ENCODE peak calls at places on chromosomes 6 and 20, in nine cellular contexts. E, Y, R, I, L, T, O, D and S are unnamed samples.

GRCh38 chr20:56003966-56004365 is 1.4 kb downstream of the CBLN4 start:
- DNase-seq in E (no peak), Y (no peak), R (peak; percentile 22), I (no peak), L (peak; percentile 10), T (peak; percentile 13), O (no peak), D (no peak), S (no peak)

GRCh38 chr6:1756472-1757129 is 146.9 kb downstream of the FOXC1 start:
- DNase-seq in E (no peak), Y (no peak), R (no peak), I (no peak), L (no peak), T (no peak), O (no peak), D (no peak), S (no peak)

GRCh38 chr20:62536731-62537401 is 61.1 kb upstream of the GATA5 start:
- DNase-seq in E (no peak), Y (peak; percentile 48), R (no peak), I (no peak), L (no peak), T (no peak), O (no peak), D (no peak), S (no peak)

GRCh38 chr20:7770578-7770977 is 169.7 kb downstream of the HAO1 start:
- DNase-seq in E (no peak), Y (no peak), R (no peak), I (no peak), L (no peak), T (no peak), O (no peak), D (peak; percentile 36), S (no peak)

GRCh38 chr20:62214067-62214466 is 6.0 kb downstream of the HRH3 start:
- DNase-seq in E (no peak), Y (no peak), R (no peak), I (no peak), L (no peak), T (no peak), O (no peak), D (no peak), S (no peak)

GRCh38 chr20:41692479-41693135 is 74.4 kb upstream of the CHD6 start:
- DNase-seq in E (peak; percentile 65), Y (peak; percentile 85), R (peak; percentile 86), I (peak; percentile 73), L (peak; percentile 94), T (peak; percentile 85), O (peak; percentile 83), D (peak; percentile 67), S (peak; percentile 68)

GRCh38 chr20:60381643-60382400 is 423.6 kb downstream of the CDH26 start:
- DNase-seq in E (no peak), Y (no peak), R (no peak), I (no peak), L (no peak), T (no peak), O (no peak), D (no peak), S (no peak)

GRCh38 chr6:39688494-39688893 is 36.7 kb downstream of the KIF6 start:
- DNase-seq in E (no peak), Y (no peak), R (no peak), I (no peak), L (no peak), T (no peak), O (no peak), D (no peak), S (no peak)

DNA sequence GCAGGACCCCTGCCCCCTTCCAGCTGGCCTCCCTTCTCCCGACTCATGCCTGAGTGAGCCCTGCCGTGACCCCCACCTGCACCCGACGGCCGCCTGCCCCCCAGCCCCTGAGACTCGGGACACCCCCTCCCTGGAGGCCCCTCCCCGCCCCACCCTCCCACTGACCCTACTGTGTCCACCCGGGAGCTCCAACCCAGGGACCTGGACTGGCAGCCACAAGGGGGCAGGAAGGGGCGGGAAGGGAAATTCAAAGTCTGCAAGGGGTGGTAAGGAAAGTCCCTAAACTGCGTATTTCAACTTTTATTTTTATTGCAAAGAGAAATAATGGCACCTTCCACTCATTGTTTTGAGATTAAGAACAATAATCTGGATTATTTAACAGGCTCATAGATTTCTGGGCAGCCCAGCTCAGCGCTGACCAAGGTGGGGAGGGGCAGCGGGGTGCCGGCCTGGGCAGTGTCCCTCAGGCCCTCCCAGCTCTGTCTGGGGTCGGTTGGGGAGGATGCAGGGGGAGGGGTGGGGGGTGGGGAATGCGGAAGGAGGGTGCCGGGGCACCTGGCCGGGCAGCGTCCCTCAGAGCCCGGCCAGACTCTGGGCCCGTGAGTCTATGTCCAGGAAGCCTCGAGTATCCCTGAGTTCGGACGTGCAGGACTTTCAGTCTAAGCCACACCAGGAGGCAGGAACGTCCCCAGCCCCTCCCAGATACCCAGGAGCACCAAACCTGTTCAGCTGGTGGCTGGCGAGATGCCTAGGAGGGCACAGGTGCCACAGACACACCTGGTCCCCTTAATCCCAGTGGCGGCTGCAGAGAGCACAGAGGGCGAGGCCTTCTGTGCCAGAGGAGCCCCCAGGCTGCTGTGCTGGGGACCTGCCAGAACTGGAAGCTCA is 1.3 kb upstream of the PTK6 start:
- DNase-seq in E (no peak), Y (no peak), R (peak; percentile 88), I (peak; percentile 91), L (no peak), T (peak; percentile 93), O (peak; percentile 73), D (no peak), S (peak; percentile 32)
- H3K27ac ChIP-seq in E (no peak overlapping the region), Y (peak overlapping the region; percentile 66), R (peak overlapping the region; percentile 85), I (peak overlapping the region; percentile 85), L (no peak overlapping the region), T (peak overlapping the region; percentile 97), O (peak overlapping the region; percentile 34), D (no peak overlapping the region), S (peak overlapping the region; percentile 59)

DNA sequence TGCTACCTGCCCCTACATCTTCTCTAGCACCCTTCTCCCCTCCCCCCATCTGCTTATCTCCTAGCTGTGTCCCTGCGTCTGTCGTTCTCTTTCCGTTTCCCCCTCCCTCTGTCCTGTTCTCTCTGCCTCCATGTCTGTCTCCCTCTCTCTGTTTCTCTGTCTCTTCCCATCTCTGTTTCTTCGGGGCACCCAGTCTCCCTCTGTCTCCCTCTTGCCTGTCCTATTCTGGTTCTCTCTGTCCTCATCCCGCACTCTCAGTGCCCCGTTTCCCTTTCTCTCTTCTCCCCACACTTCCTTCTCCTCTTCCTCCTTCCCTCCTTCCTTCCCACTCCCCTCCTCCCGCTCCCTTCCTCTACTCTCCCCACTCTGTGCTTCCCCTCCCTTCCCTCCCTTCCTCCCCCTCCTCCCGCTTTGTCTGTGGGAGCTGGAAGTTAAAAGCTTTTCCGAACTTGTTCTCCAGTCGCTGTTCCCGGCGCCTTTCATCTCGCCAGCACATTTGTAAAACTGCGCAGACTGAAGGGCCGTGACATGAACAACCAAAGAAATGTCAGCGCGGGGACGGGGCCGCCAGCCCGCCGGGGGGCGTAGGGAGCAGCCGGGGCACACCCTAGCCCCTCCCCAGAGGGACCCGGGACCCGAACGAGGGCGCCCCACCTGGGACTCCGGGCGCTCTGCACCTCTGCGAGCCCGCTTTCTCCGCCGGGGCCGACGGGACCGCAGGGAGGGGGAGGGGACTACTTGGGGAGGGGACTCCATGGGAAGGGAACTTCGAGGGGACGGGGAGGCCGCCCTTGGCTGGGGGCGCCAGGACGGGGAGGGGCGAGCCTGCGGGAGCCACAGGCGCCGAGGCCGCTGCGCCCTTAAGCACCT is 4.0 kb upstream of the CDH22 start:
- DNase-seq in E (no peak), Y (no peak), R (no peak), I (no peak), L (no peak), T (no peak), O (no peak), D (no peak), S (no peak)
- TF ChIP-seq CTCF in E (no peak), Y (no peak), R (no peak), I (no peak), L (no peak), T (no peak), O (no peak), D (no peak), S (no peak)

GRCh38 chr20:63781181-63781580 is 41.6 kb downstream of the SLC2A4RG start:
- DNase-seq in E (no peak), Y (no peak), R (no peak), I (no peak), L (no peak), T (no peak), O (no peak), D (no peak), S (no peak)

GRCh38 chr20:63782051-63782471 is 42.5 kb downstream of the SLC2A4RG start:
- DNase-seq in E (no peak), Y (no peak), R (no peak), I (no peak), L (no peak), T (no peak), O (peak; percentile 82), D (no peak), S (peak; percentile 16)

GRCh38 chr20:63785646-63786255 is 45.3 kb downstream of the ZBTB46 start:
- DNase-seq in E (no peak), Y (no peak), R (no peak), I (no peak), L (peak; percentile 53), T (no peak), O (no peak), D (no peak), S (no peak)

GRCh38 chr20:63783970-63784369 is 44.4 kb downstream of the SLC2A4RG start:
- DNase-seq in E (no peak), Y (no peak), R (no peak), I (no peak), L (no peak), T (no peak), O (no peak), D (no peak), S (no peak)

DNA sequence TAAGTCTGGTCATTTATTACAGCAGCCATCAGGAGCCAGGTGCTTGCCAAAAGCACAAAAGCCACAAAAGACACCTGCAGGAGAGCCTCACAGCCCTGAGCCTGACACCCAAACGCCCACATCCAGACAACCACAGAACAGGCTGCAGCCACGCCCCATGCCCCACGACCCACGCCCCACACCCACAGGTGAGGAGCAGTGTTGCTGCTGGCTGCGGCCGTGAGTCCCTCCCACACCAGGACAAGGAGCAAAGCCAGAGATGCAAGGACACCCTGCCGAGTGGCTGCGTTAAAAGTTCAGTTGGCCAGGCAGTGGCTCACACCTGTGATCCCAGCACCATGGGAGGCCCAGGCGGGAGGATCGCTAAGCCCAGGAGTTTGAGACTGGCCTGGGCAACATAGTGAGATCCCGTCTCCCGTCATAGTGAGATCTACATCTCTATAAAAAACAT is 43.0 kb downstream of the SLC2A4RG start:
- DNase-seq in E (no peak), Y (no peak), R (no peak), I (no peak), L (no peak), T (no peak), O (no peak), D (no peak), S (no peak)
- H3K27ac ChIP-seq in E (no peak overlapping the region), Y (no peak overlapping the region), R (no peak overlapping the region), I (no peak overlapping the region), L (no peak overlapping the region), T (no peak overlapping the region), O (no peak overlapping the region), D (no peak overlapping the region), S (no peak overlapping the region)

GRCh38 chr6:27757307-27757706 is 154.9 kb downstream of the OR2B2 start:
- DNase-seq in E (no peak), Y (no peak), R (no peak), I (no peak), L (no peak), T (peak; percentile 70), O (peak; percentile 47), D (no peak), S (peak; percentile 60)
- TF ChIP-seq CTCF in E (no peak), Y (no peak), R (no peak), I (no peak), L (no peak), T (no peak), O (no peak), D (no peak), S (no peak)

GRCh38 chr6:136775081-136775480 is 17.2 kb downstream of the MAP3K5 start:
- DNase-seq in E (no peak), Y (no peak), R (no peak), I (no peak), L (no peak), T (no peak), O (no peak), D (no peak), S (no peak)
- H3K27ac ChIP-seq in E (peak overlapping the region; percentile 81), Y (peak overlapping the region; percentile 68), R (peak overlapping the region; percentile 10), I (no peak overlapping the region), L (no peak overlapping the region), T (no peak overlapping the region), O (no peak overlapping the region), D (no peak overlapping the region), S (no peak overlapping the region)